ENCODE peak calls at places on chromosomes 3 and 15, in six cellular contexts. One of them, this sample, is unnamed.

GRCh38 chr3:152870027-152870426 is 35.1 kb downstream of the P2RY1 start:
- DNase-seq in AG04450: no peak
- DNase-seq in fibroblast of pulmonary artery: no peak
- DNase-seq in pancreas: no peak
- DNase-seq in right cardiac atrium: no peak
- DNase-seq in HepG2: no peak
- DNase-seq in this sample: no peak

GRCh38 chr15:29682781-29683180 is 139.5 kb downstream of the TJP1 start:
- DNase-seq in AG04450: no peak
- DNase-seq in fibroblast of pulmonary artery: peak; percentile 27
- DNase-seq in pancreas: no peak
- DNase-seq in right cardiac atrium: no peak
- DNase-seq in HepG2: no peak
- DNase-seq in this sample: no peak

GRCh38 chr3:70744536-70744935 is 432.1 kb upstream of the MDFIC2 start:
- DNase-seq in AG04450: no peak
- DNase-seq in fibroblast of pulmonary artery: peak; percentile 18
- DNase-seq in pancreas: no peak
- DNase-seq in right cardiac atrium: no peak
- DNase-seq in HepG2: no peak
- DNase-seq in this sample: no peak

GRCh38 chr3:69746119-69746518 is 6.9 kb downstream of the MITF start:
- DNase-seq in AG04450: peak; percentile 36
- DNase-seq in fibroblast of pulmonary artery: no peak
- DNase-seq in pancreas: no peak
- DNase-seq in right cardiac atrium: no peak
- DNase-seq in HepG2: no peak
- DNase-seq in this sample: no peak

GRCh38 chr3:64342940-64343691 is 117.8 kb upstream of the PRICKLE2 start:
- DNase-seq in AG04450: peak; percentile 69
- DNase-seq in fibroblast of pulmonary artery: peak; percentile 87
- DNase-seq in pancreas: no peak
- DNase-seq in right cardiac atrium: no peak
- DNase-seq in HepG2: peak; percentile 13
- DNase-seq in this sample: peak; percentile 71

GRCh38 chr3:161560006-161560637 is 63.5 kb downstream of the OTOL1 start:
- DNase-seq in AG04450: no peak
- DNase-seq in fibroblast of pulmonary artery: peak; percentile 59
- DNase-seq in pancreas: no peak
- DNase-seq in right cardiac atrium: peak; percentile 14
- DNase-seq in HepG2: peak; percentile 28
- DNase-seq in this sample: peak; percentile 80

GRCh38 chr15:36905908-36906307 is 194.4 kb downstream of the MEIS2 start:
- DNase-seq in AG04450: no peak
- DNase-seq in fibroblast of pulmonary artery: peak; percentile 87
- DNase-seq in pancreas: no peak
- DNase-seq in right cardiac atrium: peak; percentile 42
- DNase-seq in HepG2: no peak
- DNase-seq in this sample: no peak

GRCh38 chr3:183015185-183015584 is 34.8 kb upstream of the DCUN1D1 start:
- DNase-seq in AG04450: no peak
- DNase-seq in fibroblast of pulmonary artery: no peak
- DNase-seq in pancreas: no peak
- DNase-seq in right cardiac atrium: no peak
- DNase-seq in HepG2: no peak
- DNase-seq in this sample: no peak

GRCh38 chr3:61222428-61222827 is 28.8 kb downstream of the FHIT start:
- DNase-seq in AG04450: no peak
- DNase-seq in fibroblast of pulmonary artery: no peak
- DNase-seq in pancreas: no peak
- DNase-seq in right cardiac atrium: no peak
- DNase-seq in HepG2: no peak
- DNase-seq in this sample: no peak

GRCh38 chr3:10941972-10942371 is 50.6 kb upstream of the SLC6A1 start:
- DNase-seq in AG04450: no peak
- DNase-seq in fibroblast of pulmonary artery: no peak
- DNase-seq in pancreas: no peak
- DNase-seq in right cardiac atrium: no peak
- DNase-seq in HepG2: no peak
- DNase-seq in this sample: peak; percentile 68

GRCh38 chr15:40988157-40988556 is 34.9 kb downstream of the CHAC1 start:
- DNase-seq in AG04450: no peak
- DNase-seq in fibroblast of pulmonary artery: no peak
- DNase-seq in pancreas: no peak
- DNase-seq in right cardiac atrium: no peak
- DNase-seq in HepG2: no peak
- DNase-seq in this sample: no peak

GRCh38 chr15:79156704-79157375 is 66.3 kb upstream of the RASGRF1 start:
- DNase-seq in AG04450: no peak
- DNase-seq in fibroblast of pulmonary artery: no peak
- DNase-seq in pancreas: no peak
- DNase-seq in right cardiac atrium: no peak
- DNase-seq in HepG2: no peak
- DNase-seq in this sample: no peak

GRCh38 chr3:10703875-10704274 is 112.2 kb upstream of the SLC6A11 start:
- DNase-seq in AG04450: no peak
- DNase-seq in fibroblast of pulmonary artery: peak; percentile 16
- DNase-seq in pancreas: no peak
- DNase-seq in right cardiac atrium: no peak
- DNase-seq in HepG2: no peak
- DNase-seq in this sample: peak; percentile 60

GRCh38 chr3:172181936-172182708 is 142.7 kb downstream of the FNDC3B start:
- DNase-seq in AG04450: no peak
- DNase-seq in fibroblast of pulmonary artery: peak; percentile 66
- DNase-seq in pancreas: no peak
- DNase-seq in right cardiac atrium: no peak
- DNase-seq in HepG2: no peak
- DNase-seq in this sample: peak; percentile 44

GRCh38 chr3:159418571-159419526 is 569.8 kb upstream of the IL12A start:
- DNase-seq in AG04450: peak; percentile 8
- DNase-seq in fibroblast of pulmonary artery: peak; percentile 62
- DNase-seq in pancreas: no peak
- DNase-seq in right cardiac atrium: no peak
- DNase-seq in HepG2: no peak
- DNase-seq in this sample: peak; percentile 57

GRCh38 chr15:101563397-101563796 is 73.9 kb upstream of the PCSK6 start:
- DNase-seq in AG04450: no peak
- DNase-seq in fibroblast of pulmonary artery: no peak
- DNase-seq in pancreas: no peak
- DNase-seq in right cardiac atrium: no peak
- DNase-seq in HepG2: no peak
- DNase-seq in this sample: no peak

GRCh38 chr3:21260507-21260906 is 490.5 kb downstream of the ZNF385D start:
- DNase-seq in AG04450: no peak
- DNase-seq in fibroblast of pulmonary artery: no peak
- DNase-seq in pancreas: no peak
- DNase-seq in right cardiac atrium: no peak
- DNase-seq in HepG2: no peak
- DNase-seq in this sample: no peak

GRCh38 chr3:64311424-64311920 is 86.2 kb upstream of the PRICKLE2 start:
- DNase-seq in AG04450: no peak
- DNase-seq in fibroblast of pulmonary artery: peak; percentile 56
- DNase-seq in pancreas: no peak
- DNase-seq in right cardiac atrium: no peak
- DNase-seq in HepG2: no peak
- DNase-seq in this sample: peak; percentile 10

GRCh38 chr3:89889386-89889785 is 782.0 kb downstream of the EPHA3 start:
- DNase-seq in AG04450: no peak
- DNase-seq in fibroblast of pulmonary artery: no peak
- DNase-seq in pancreas: no peak
- DNase-seq in right cardiac atrium: no peak
- DNase-seq in HepG2: no peak
- DNase-seq in this sample: no peak

GRCh38 chr3:42061711-42062408 is 29.3 kb upstream of the TRAK1 start:
- DNase-seq in AG04450: peak; percentile 63
- DNase-seq in fibroblast of pulmonary artery: peak; percentile 96
- DNase-seq in pancreas: peak; percentile 35
- DNase-seq in right cardiac atrium: peak; percentile 88
- DNase-seq in HepG2: no peak
- DNase-seq in this sample: peak; percentile 98
- H3K4me3 ChIP-seq in AG04450: no peak overlapping the region
- H3K4me3 ChIP-seq in fibroblast of pulmonary artery: no peak overlapping the region
- H3K4me3 ChIP-seq in pancreas: no peak overlapping the region
- H3K4me3 ChIP-seq in right cardiac atrium: no peak overlapping the region
- H3K4me3 ChIP-seq in HepG2: no peak overlapping the region
- H3K4me3 ChIP-seq in this sample: peak overlapping the region; percentile 23

DNA sequence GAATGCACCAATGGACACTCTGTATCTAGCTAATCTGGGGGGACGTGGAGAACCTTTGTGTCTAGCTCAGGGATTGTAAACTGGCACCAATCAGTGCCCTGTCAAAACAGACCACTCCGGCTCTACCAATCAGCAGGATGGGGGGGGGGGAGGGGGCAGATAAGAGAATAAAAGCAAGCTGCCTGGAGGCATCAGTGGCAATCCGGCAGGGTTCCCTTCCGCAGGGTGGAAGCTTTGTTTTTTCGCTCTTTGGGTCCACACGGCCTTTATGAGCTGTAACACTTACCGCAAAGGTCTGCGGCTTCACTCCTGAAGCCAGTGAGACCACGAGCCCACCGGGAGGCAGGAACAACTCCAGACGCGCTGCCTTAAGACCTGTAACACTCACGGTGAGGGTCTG is 827.1 kb downstream of the PLOD2 start:
- DNase-seq in AG04450: no peak
- DNase-seq in fibroblast of pulmonary artery: no peak
- DNase-seq in pancreas: no peak
- DNase-seq in right cardiac atrium: no peak
- DNase-seq in HepG2: no peak
- DNase-seq in this sample: no peak
- H3K4me3 ChIP-seq in AG04450: no peak overlapping the region
- H3K4me3 ChIP-seq in fibroblast of pulmonary artery: no peak overlapping the region
- H3K4me3 ChIP-seq in pancreas: no peak overlapping the region
- H3K4me3 ChIP-seq in right cardiac atrium: no peak overlapping the region
- H3K4me3 ChIP-seq in HepG2: no peak overlapping the region
- H3K4me3 ChIP-seq in this sample: no peak overlapping the region

GRCh38 chr15:56814429-56814828 is 81.1 kb upstream of the ZNF280D start:
- DNase-seq in AG04450: no peak
- DNase-seq in fibroblast of pulmonary artery: no peak
- DNase-seq in pancreas: no peak
- DNase-seq in right cardiac atrium: no peak
- DNase-seq in HepG2: no peak
- DNase-seq in this sample: no peak

GRCh38 chr15:56815247-56815646 is 81.9 kb upstream of the ZNF280D start:
- DNase-seq in AG04450: no peak
- DNase-seq in fibroblast of pulmonary artery: no peak
- DNase-seq in pancreas: no peak
- DNase-seq in right cardiac atrium: peak; percentile 24
- DNase-seq in HepG2: no peak
- DNase-seq in this sample: peak; percentile 63

GRCh38 chr15:56820333-56820732 is 87.0 kb upstream of the ZNF280D start:
- DNase-seq in AG04450: no peak
- DNase-seq in fibroblast of pulmonary artery: no peak
- DNase-seq in pancreas: no peak
- DNase-seq in right cardiac atrium: no peak
- DNase-seq in HepG2: no peak
- DNase-seq in this sample: no peak

GRCh38 chr15:56817690-56818089 is 84.4 kb upstream of the ZNF280D start:
- DNase-seq in AG04450: no peak
- DNase-seq in fibroblast of pulmonary artery: no peak
- DNase-seq in pancreas: no peak
- DNase-seq in right cardiac atrium: no peak
- DNase-seq in HepG2: no peak
- DNase-seq in this sample: no peak

GRCh38 chr15:56817266-56817665 is 84.0 kb upstream of the ZNF280D start:
- DNase-seq in AG04450: no peak
- DNase-seq in fibroblast of pulmonary artery: peak; percentile 43
- DNase-seq in pancreas: no peak
- DNase-seq in right cardiac atrium: no peak
- DNase-seq in HepG2: no peak
- DNase-seq in this sample: peak; percentile 64
- H3K4me3 ChIP-seq in AG04450: no peak overlapping the region
- H3K4me3 ChIP-seq in fibroblast of pulmonary artery: no peak overlapping the region
- H3K4me3 ChIP-seq in pancreas: no peak overlapping the region
- H3K4me3 ChIP-seq in right cardiac atrium: no peak overlapping the region
- H3K4me3 ChIP-seq in HepG2: no peak overlapping the region
- H3K4me3 ChIP-seq in this sample: no peak overlapping the region

GRCh38 chr3:134314588-134315285 is 59.5 kb downstream of the AMOTL2 start:
- DNase-seq in AG04450: no peak
- DNase-seq in fibroblast of pulmonary artery: no peak
- DNase-seq in pancreas: no peak
- DNase-seq in right cardiac atrium: no peak
- DNase-seq in HepG2: no peak
- DNase-seq in this sample: no peak

GRCh38 chr3:134312072-134312872 is 61.6 kb upstream of the RYK start:
- DNase-seq in AG04450: no peak
- DNase-seq in fibroblast of pulmonary artery: no peak
- DNase-seq in pancreas: peak; percentile 86
- DNase-seq in right cardiac atrium: peak; percentile 50
- DNase-seq in HepG2: no peak
- DNase-seq in this sample: peak; percentile 27

GRCh38 chr3:134311693-134312071 is 61.0 kb upstream of the RYK start:
- DNase-seq in AG04450: no peak
- DNase-seq in fibroblast of pulmonary artery: no peak
- DNase-seq in pancreas: no peak
- DNase-seq in right cardiac atrium: no peak
- DNase-seq in HepG2: no peak
- DNase-seq in this sample: no peak

GRCh38 chr3:134313839-134314587 is 60.2 kb downstream of the AMOTL2 start:
- DNase-seq in AG04450: no peak
- DNase-seq in fibroblast of pulmonary artery: no peak
- DNase-seq in pancreas: no peak
- DNase-seq in right cardiac atrium: no peak
- DNase-seq in HepG2: peak; percentile 27
- DNase-seq in this sample: peak; percentile 58

DNA sequence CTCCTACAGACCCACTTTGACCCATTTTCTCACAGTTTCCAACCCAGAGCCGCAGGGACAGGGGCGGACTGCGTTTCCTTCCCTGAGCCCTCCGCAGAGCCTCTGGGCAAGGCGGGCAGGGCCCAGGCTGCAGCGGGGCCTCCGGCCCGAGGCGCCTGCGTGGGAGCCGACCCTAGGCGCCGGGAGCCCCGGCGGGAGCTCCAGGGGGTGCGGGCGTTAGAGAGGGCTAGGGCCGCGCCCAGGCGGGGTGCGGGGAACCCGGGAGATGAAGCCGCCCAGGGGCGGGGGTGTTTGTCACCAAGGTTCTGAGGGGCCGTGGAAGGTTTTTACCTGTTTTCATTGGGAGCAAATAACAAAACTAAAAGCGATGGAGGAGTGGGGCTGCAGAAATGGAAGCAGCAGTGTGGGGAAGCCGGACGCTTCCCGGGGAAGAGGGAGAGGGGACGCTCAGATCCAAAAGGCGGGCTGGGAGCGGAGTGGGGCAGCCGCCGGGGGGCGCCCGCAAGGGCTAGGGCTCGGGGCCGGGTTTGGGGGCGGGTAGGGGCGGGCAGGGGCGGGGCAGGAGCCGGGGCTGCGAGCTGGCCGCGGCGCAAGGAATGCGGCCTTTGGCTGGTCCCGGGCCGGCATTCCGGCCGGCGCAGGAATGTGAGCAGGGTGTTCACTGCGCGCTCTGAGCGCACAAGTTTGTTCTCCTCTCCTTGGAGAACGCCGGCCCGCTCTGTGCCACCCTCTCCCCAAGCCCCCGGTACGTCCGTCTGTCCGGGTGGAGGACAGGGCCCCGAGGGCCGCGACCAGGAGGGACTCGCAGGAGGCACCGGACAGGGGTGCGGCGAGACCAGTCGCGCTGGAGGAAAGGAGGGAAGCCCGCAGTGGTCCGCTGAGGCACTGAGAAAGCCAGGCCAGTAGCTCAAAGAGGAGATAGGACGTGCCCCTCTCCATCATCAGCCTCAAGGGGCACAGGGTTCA is 61.1 kb downstream of the AMOTL2 start:
- DNase-seq in AG04450: no peak
- DNase-seq in fibroblast of pulmonary artery: peak; percentile 87
- DNase-seq in pancreas: peak; percentile 71
- DNase-seq in right cardiac atrium: peak; percentile 83
- DNase-seq in HepG2: peak; percentile 62
- DNase-seq in this sample: peak; percentile 71
- H3K4me3 ChIP-seq in AG04450: peak overlapping the region; percentile 64
- H3K4me3 ChIP-seq in fibroblast of pulmonary artery: peak overlapping the region; percentile 52
- H3K4me3 ChIP-seq in pancreas: peak overlapping the region; percentile 13
- H3K4me3 ChIP-seq in right cardiac atrium: peak overlapping the region; percentile 29
- H3K4me3 ChIP-seq in HepG2: peak overlapping the region; percentile 60
- H3K4me3 ChIP-seq in this sample: peak overlapping the region; percentile 81

This sample was measured in PC-3.